ENCODE peak calls at places on chromosomes 5 and 9, in nine cellular contexts. J, K, Y, I, C, O, B, G and A are unnamed samples.
A peak's percentile ranks its signal among the peaks of the same experiment; 100 is the strongest.

GRCh38 chr9:106503759-106504158 is 359.2 kb upstream of the ZNF462 start:
- DNase-seq in B (no peak), K (no peak), Y (no peak), C (no peak), O (no peak), G (no peak), I (no peak), J (no peak), A (no peak)

GRCh38 chr9:128070874-128071273 is 2.8 kb downstream of the SLC25A25 start:
- DNase-seq in I (no peak), K (no peak), O (no peak), G (no peak), Y (no peak), B (no peak), C (no peak), J (no peak), A (no peak)

GRCh38 chr5:15365040-15365439 is 134.9 kb upstream of the FBXL7 start:
- DNase-seq in B (no peak), C (peak; percentile 4), I (no peak), K (no peak), G (no peak), O (no peak), J (no peak), Y (no peak), A (no peak)

GRCh38 chr9:130675396-130675795 is 11.0 kb downstream of the PRDM12 start:
- DNase-seq in K (no peak), B (no peak), C (no peak), I (no peak), G (no peak), O (no peak), Y (no peak), J (no peak), A (no peak)

GRCh38 chr9:129121483-129121882 is 10.3 kb downstream of the PTPA start:
- DNase-seq in C (peak; percentile 40), K (no peak), G (no peak), Y (no peak), J (no peak), I (peak; percentile 56), O (no peak), B (no peak), A (no peak)

GRCh38 chr9:124800306-124801259 is 23.6 kb downstream of the OLFML2A start:
- DNase-seq in G (no peak), J (no peak), O (peak; percentile 46), K (no peak), C (peak; percentile 33), I (no peak), B (no peak), Y (no peak), A (peak; percentile 59)

GRCh38 chr9:23541976-23542375 is 284.1 kb downstream of the ELAVL2 start:
- DNase-seq in B (no peak), J (no peak), C (no peak), O (no peak), K (no peak), Y (no peak), G (no peak), I (peak; percentile 39), A (no peak)

GRCh38 chr5:68432682-68433081 is 217.1 kb downstream of the PIK3R1 start:
- DNase-seq in I (no peak), G (no peak), B (no peak), K (no peak), O (no peak), Y (peak; percentile 45), C (no peak), J (peak; percentile 68), A (no peak)

GRCh38 chr5:127746756-127747155 is 43.6 kb downstream of the CCDC192 start:
- DNase-seq in O (peak; percentile 17), I (no peak), C (peak; percentile 4), K (no peak), J (peak; percentile 10), Y (peak; percentile 69), B (no peak), G (no peak), A (peak; percentile 27)

GRCh38 chr9:108599571-108599970 is 256.2 kb downstream of the ACTL7B start:
- DNase-seq in O (no peak), I (no peak), C (no peak), G (no peak), B (no peak), K (no peak), J (no peak), Y (no peak), A (no peak)

GRCh38 chr9:15738011-15738410 is 185.2 kb downstream of the CCDC171 start:
- DNase-seq in Y (no peak), J (no peak), C (peak; percentile 32), I (no peak), K (no peak), O (no peak), G (peak; percentile 53), B (no peak), A (peak; percentile 15)

GRCh38 chr5:181189962-181190710 is 14.9 kb downstream of the TRIM7 start:
- DNase-seq in G (no peak), C (no peak), J (no peak), I (no peak), O (no peak), B (peak; percentile 35), K (no peak), Y (no peak), A (no peak)
- TF ChIP-seq EZH2 in G (no peak), C (no peak), J (no peak), I (no peak), O (no peak), B (no peak), K (no peak), Y (no peak), A (no peak)

GRCh38 chr5:10220253-10220652 is 29.4 kb downstream of the ATPSCKMT start:
- DNase-seq in O (no peak), Y (no peak), B (no peak), G (no peak), J (no peak), C (no peak), I (no peak), K (no peak), A (no peak)
- TF ChIP-seq CTCF in O (no peak), Y (no peak), B (peak; percentile 34), G (peak; percentile 11), J (no peak), C (no peak), I (no peak), K (no peak), A (no peak)

GRCh38 chr5:176832162-176832561 is 21.8 kb downstream of the UNC5A start:
- DNase-seq in K (no peak), G (peak; percentile 37), O (no peak), Y (no peak), I (no peak), J (no peak), B (no peak), C (no peak), A (no peak)
- H3K27me3 ChIP-seq in K (peaks cover 4% of the 10 kb centered on the region), G (peaks cover 1% of the 10 kb centered on the region), O (peaks cover 7% of the 10 kb centered on the region), Y (peaks cover 39% of the 10 kb centered on the region), I (peaks cover 5% of the 10 kb centered on the region), J (no peaks in the 10 kb centered on the region), B (no peaks in the 10 kb centered on the region), C (no peaks in the 10 kb centered on the region), A (no peaks in the 10 kb centered on the region)

GRCh38 chr5:178532236-178532635 is 58.0 kb downstream of the COL23A1 start:
- DNase-seq in G (no peak), Y (no peak), B (no peak), C (no peak), J (no peak), I (no peak), O (no peak), K (no peak), A (no peak)

GRCh38 chr5:178532666-178533065 is 57.5 kb downstream of the COL23A1 start:
- DNase-seq in O (no peak), I (no peak), Y (no peak), C (no peak), B (no peak), K (no peak), J (no peak), G (no peak), A (no peak)

GRCh38 chr5:178530526-178530925 is 59.7 kb downstream of the COL23A1 start:
- DNase-seq in B (no peak), C (no peak), I (no peak), J (no peak), G (no peak), Y (peak; percentile 8), K (no peak), O (no peak), A (no peak)

GRCh38 chr5:178533136-178533535 is 57.1 kb downstream of the COL23A1 start:
- DNase-seq in O (no peak), J (no peak), K (no peak), C (no peak), Y (no peak), I (no peak), G (no peak), B (no peak), A (no peak)

GRCh38 chr5:178531786-178532185 is 58.4 kb downstream of the COL23A1 start:
- DNase-seq in I (no peak), O (no peak), G (no peak), K (no peak), B (no peak), Y (no peak), J (no peak), C (no peak), A (no peak)
- TF ChIP-seq EZH2 in I (no peak), O (no peak), G (no peak), K (no peak), B (no peak), Y (no peak), J (no peak), C (no peak), A (no peak)

GRCh38 chr5:159441441-159441840 is 111.2 kb upstream of the IL12B start:
- DNase-seq in I (no peak), B (peak; percentile 34), C (no peak), Y (peak; percentile 15), O (no peak), G (peak; percentile 16), K (peak; percentile 17), J (peak; percentile 15), A (no peak)
- TF ChIP-seq CTCF in I (peak; percentile 37), B (no peak), C (peak; percentile 16), Y (peak; percentile 46), O (peak; percentile 8), G (peak; percentile 45), K (peak; percentile 12), J (peak; percentile 35), A (peak; percentile 18)

GRCh38 chr5:73292816-73293459 is 119.9 kb downstream of the TMEM174 start:
- DNase-seq in I (no peak), Y (no peak), J (no peak), G (no peak), C (no peak), O (no peak), K (no peak), B (no peak), A (no peak)
- H3K27me3 ChIP-seq in I (peaks cover 5% of the 10 kb centered on the region), Y (no peaks in the 10 kb centered on the region), J (no peaks in the 10 kb centered on the region), G (peaks cover 9% of the 10 kb centered on the region), C (peaks cover 17% of the 10 kb centered on the region), O (peaks cover 18% of the 10 kb centered on the region), K (peaks cover 26% of the 10 kb centered on the region), B (peaks cover 49% of the 10 kb centered on the region), A (peaks cover 24% of the 10 kb centered on the region)

DNA sequence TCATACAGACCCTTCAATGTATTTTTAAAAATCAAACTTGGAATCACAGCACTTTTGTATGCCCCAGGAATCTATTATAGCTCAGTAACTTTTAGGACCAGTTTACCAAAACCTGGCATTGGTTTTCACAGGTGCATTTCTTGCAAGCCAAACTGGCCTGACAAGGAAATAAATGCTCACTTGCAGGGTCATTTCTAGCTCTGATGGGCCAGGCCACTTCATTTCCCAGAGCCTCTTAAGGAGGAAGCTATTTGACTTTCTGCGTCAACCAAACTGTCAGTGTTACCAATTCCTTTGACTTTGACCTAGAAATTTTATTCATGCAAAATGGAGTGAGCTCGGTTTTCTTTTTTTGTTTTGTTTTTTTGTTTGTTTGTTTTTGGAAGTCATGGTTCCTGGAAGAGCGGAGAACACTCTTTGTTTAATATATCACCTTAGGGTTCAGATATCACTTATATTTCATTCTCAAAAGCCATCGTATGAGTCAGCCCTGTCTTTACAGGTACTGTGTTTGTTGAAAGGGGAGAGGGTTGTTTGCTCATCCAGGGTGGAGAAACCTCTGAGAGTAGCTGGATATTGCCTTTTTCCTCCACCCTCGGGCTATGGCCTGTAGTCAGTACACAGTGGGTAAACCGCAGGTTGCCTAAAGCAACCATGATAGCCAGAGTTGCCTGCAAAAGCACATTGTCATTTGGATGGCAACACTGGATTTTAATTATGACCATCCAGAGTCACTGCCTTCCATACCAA is 58.9 kb downstream of the GNA14 start:
- DNase-seq in C (no peak), J (no peak), Y (peak; percentile 95), B (peak; percentile 56), K (no peak), I (peak; percentile 34), G (no peak), O (no peak), A (no peak)
- TF ChIP-seq EZH2 in C (no peak), J (no peak), Y (no peak), B (no peak), K (no peak), I (no peak), G (no peak), O (no peak), A (no peak)